ENCODE peak calls at places on chromosomes 7 and 10, in four cellular contexts. One of them, this sample, is unnamed.

GRCh38 chr10:131964298-131964697 is 17.4 kb downstream of the BNIP3 start:
- DNase-seq in GM12878: no peak
- DNase-seq in K562: no peak
- DNase-seq in HepG2: no peak
- DNase-seq in this sample: no peak

GRCh38 chr7:13077466-13077865 is 390.0 kb downstream of the ARL4A start:
- DNase-seq in HepG2: no peak
- DNase-seq in K562: no peak
- DNase-seq in GM12878: no peak
- DNase-seq in this sample: peak; percentile 41

GRCh38 chr7:104653870-104654401 is 325.5 kb downstream of the LHFPL3 start:
- DNase-seq in GM12878: no peak
- DNase-seq in HepG2: no peak
- DNase-seq in K562: no peak
- DNase-seq in this sample: no peak

GRCh38 chr7:15459018-15459621 is 102.7 kb downstream of the AGMO start:
- DNase-seq in GM12878: no peak
- DNase-seq in K562: no peak
- DNase-seq in HepG2: no peak
- DNase-seq in this sample: no peak

GRCh38 chr10:46018453-46019169 is 11.8 kb downstream of the NCOA4 start:
- DNase-seq in GM12878: no peak
- DNase-seq in K562: peak; percentile 43
- DNase-seq in HepG2: no peak
- DNase-seq in this sample: peak; percentile 86

GRCh38 chr10:78648256-78648860 is 420.4 kb upstream of the ZMIZ1 start:
- DNase-seq in K562: no peak
- DNase-seq in GM12878: no peak
- DNase-seq in HepG2: no peak
- DNase-seq in this sample: no peak

GRCh38 chr10:22598488-22598887 is 115.9 kb downstream of the PIP4K2A start:
- DNase-seq in HepG2: no peak
- DNase-seq in K562: peak; percentile 27
- DNase-seq in GM12878: no peak
- DNase-seq in this sample: no peak

GRCh38 chr7:27890205-27890849 is 150.4 kb downstream of the TAX1BP1 start:
- DNase-seq in GM12878: peak; percentile 67
- DNase-seq in HepG2: no peak
- DNase-seq in K562: no peak
- DNase-seq in this sample: no peak

GRCh38 chr10:28429573-28430216 is 103.2 kb upstream of the WAC start:
- DNase-seq in GM12878: no peak
- DNase-seq in K562: peak; percentile 12
- DNase-seq in HepG2: peak; percentile 59
- DNase-seq in this sample: no peak

GRCh38 chr7:124785994-124786393 is 20.4 kb upstream of the GPR37 start:
- DNase-seq in HepG2: no peak
- DNase-seq in K562: no peak
- DNase-seq in GM12878: no peak
- DNase-seq in this sample: no peak

GRCh38 chr7:151469281-151469680 is 29.3 kb upstream of the CRYGN start:
- DNase-seq in GM12878: no peak
- DNase-seq in K562: no peak
- DNase-seq in HepG2: no peak
- DNase-seq in this sample: no peak

GRCh38 chr7:26201261-26202018 is at the start of gene CBX3:
- DNase-seq in K562: peak; percentile 85
- DNase-seq in HepG2: peak; percentile 83
- DNase-seq in GM12878: peak; percentile 73
- DNase-seq in this sample: peak; percentile 69

GRCh38 chr10:118246340-118247247 is 95.5 kb downstream of the FAM204A start:
- DNase-seq in HepG2: no peak
- DNase-seq in GM12878: no peak
- DNase-seq in K562: no peak
- DNase-seq in this sample: no peak

GRCh38 chr10:27815846-27816245 is 70.2 kb upstream of the MKX start:
- DNase-seq in K562: no peak
- DNase-seq in GM12878: no peak
- DNase-seq in HepG2: no peak
- DNase-seq in this sample: no peak

GRCh38 chr7:22138886-22139285 is 193.2 kb upstream of the CDCA7L start:
- DNase-seq in GM12878: no peak
- DNase-seq in K562: no peak
- DNase-seq in HepG2: no peak
- DNase-seq in this sample: no peak

GRCh38 chr10:33743429-33743857 is 409.0 kb upstream of the NRP1 start:
- DNase-seq in HepG2: no peak
- DNase-seq in K562: no peak
- DNase-seq in GM12878: peak; percentile 19
- DNase-seq in this sample: no peak

GRCh38 chr10:70715853-70716795 is 43.8 kb downstream of the ADAMTS14 start:
- DNase-seq in GM12878: peak; percentile 9
- DNase-seq in HepG2: peak; percentile 19
- DNase-seq in K562: peak; percentile 92
- DNase-seq in this sample: peak; percentile 17

GRCh38 chr10:6144609-6145413 is 56.0 kb downstream of the RBM17 start:
- DNase-seq in HepG2: peak; percentile 25
- DNase-seq in GM12878: no peak
- DNase-seq in K562: peak; percentile 88
- DNase-seq in this sample: peak; percentile 84

GRCh38 chr10:20890009-20890408 is 7.1 kb downstream of the NEBL start:
- DNase-seq in GM12878: no peak
- DNase-seq in K562: no peak
- DNase-seq in HepG2: no peak
- DNase-seq in this sample: no peak

GRCh38 chr7:115933463-115933862 is 97.1 kb downstream of the TFEC start:
- DNase-seq in K562: no peak
- DNase-seq in HepG2: no peak
- DNase-seq in GM12878: no peak
- DNase-seq in this sample: no peak

GRCh38 chr7:93902777-93903423 is 3.5 kb upstream of the GNGT1 start:
- DNase-seq in K562: peak; percentile 51
- DNase-seq in GM12878: no peak
- DNase-seq in HepG2: peak; percentile 25
- DNase-seq in this sample: peak; percentile 83

GRCh38 chr10:100174699-100175677 is 10.8 kb downstream of the ERLIN1 start:
- DNase-seq in K562: no peak
- DNase-seq in HepG2: no peak
- DNase-seq in GM12878: peak; percentile 42
- DNase-seq in this sample: no peak

GRCh38 chr7:127485482-127485881 is 93.0 kb upstream of the ZNF800 start:
- DNase-seq in GM12878: no peak
- DNase-seq in K562: no peak
- DNase-seq in HepG2: no peak
- DNase-seq in this sample: no peak

GRCh38 chr7:31814187-31814586 is 127.2 kb downstream of the PPP1R17 start:
- DNase-seq in HepG2: peak; percentile 13
- DNase-seq in K562: no peak
- DNase-seq in GM12878: no peak
- DNase-seq in this sample: peak; percentile 54

GRCh38 chr10:126480648-126481047 is 92.4 kb upstream of the ADAM12 start:
- DNase-seq in HepG2: no peak
- DNase-seq in K562: no peak
- DNase-seq in GM12878: no peak
- DNase-seq in this sample: no peak

GRCh38 chr10:3554121-3554522 is 230.9 kb downstream of the KLF6 start:
- DNase-seq in GM12878: no peak
- DNase-seq in K562: no peak
- DNase-seq in HepG2: no peak
- DNase-seq in this sample: no peak

GRCh38 chr7:149495785-149496641 is 1.6 kb downstream of the ZNF746 start:
- DNase-seq in GM12878: no peak
- DNase-seq in HepG2: peak; percentile 54
- DNase-seq in K562: no peak
- DNase-seq in this sample: peak; percentile 69

GRCh38 chr10:26214004-26214403 is 2.6 kb upstream of the GAD2 start:
- DNase-seq in K562: no peak
- DNase-seq in GM12878: no peak
- DNase-seq in HepG2: no peak
- DNase-seq in this sample: no peak

GRCh38 chr10:34768261-34768971 is 46.7 kb downstream of the PARD3 start:
- DNase-seq in HepG2: no peak
- DNase-seq in GM12878: no peak
- DNase-seq in K562: no peak
- DNase-seq in this sample: no peak
- H3K9ac ChIP-seq in HepG2: no peak overlapping the region
- H3K9ac ChIP-seq in GM12878: no peak overlapping the region
- H3K9ac ChIP-seq in K562: no peak overlapping the region
- H3K9ac ChIP-seq in this sample: no peak overlapping the region

GRCh38 chr10:76299501-76299900 is 868.1 kb downstream of the LRMDA start:
- DNase-seq in K562: no peak
- DNase-seq in HepG2: no peak
- DNase-seq in GM12878: no peak
- DNase-seq in this sample: no peak

GRCh38 chr10:76301950-76302349 is 870.5 kb downstream of the LRMDA start:
- DNase-seq in K562: no peak
- DNase-seq in HepG2: peak; percentile 18
- DNase-seq in GM12878: no peak
- DNase-seq in this sample: no peak

GRCh38 chr10:76298329-76298728 is 866.9 kb downstream of the LRMDA start:
- DNase-seq in HepG2: no peak
- DNase-seq in K562: no peak
- DNase-seq in GM12878: no peak
- DNase-seq in this sample: no peak

GRCh38 chr10:76296885-76297775 is 865.7 kb downstream of the LRMDA start:
- DNase-seq in HepG2: no peak
- DNase-seq in GM12878: no peak
- DNase-seq in K562: no peak
- DNase-seq in this sample: no peak

DNA sequence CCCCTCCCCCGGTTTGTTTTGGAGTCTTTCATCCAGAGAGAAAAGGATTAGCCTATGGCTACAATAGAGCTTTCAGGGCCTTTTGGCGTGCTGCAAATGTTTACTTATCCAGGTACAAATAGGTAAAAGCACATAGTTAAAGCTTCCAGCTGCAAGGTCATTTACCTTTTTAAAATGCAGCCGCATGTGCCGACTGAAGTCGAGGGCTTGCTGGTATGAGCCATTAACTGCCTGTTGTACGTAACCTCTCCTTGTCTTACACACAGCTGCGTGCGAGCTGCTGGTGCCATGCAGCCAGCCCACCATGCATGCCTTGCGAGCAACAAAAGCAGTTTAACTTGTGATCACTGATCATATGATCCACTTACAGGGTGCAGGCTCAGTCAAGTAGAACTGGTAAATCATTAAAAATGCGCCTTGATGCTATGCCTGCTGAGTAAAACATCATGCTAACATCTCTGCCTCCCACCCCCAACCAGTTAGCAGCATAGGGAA is 866.4 kb downstream of the LRMDA start:
- DNase-seq in K562: no peak
- DNase-seq in HepG2: peak; percentile 77
- DNase-seq in GM12878: no peak
- DNase-seq in this sample: no peak
- TF ChIP-seq MYC in K562: no peak
- TF ChIP-seq MYC in HepG2: peak; percentile 53
- TF ChIP-seq MYC in GM12878: no peak
- TF ChIP-seq MYC in this sample: no peak

GRCh38 chr7:137934176-137934826 is 67.6 kb downstream of the CREB3L2 start:
- DNase-seq in K562: no peak
- DNase-seq in GM12878: no peak
- DNase-seq in HepG2: no peak
- DNase-seq in this sample: no peak

GRCh38 chr7:137931823-137932222 is 70.1 kb downstream of the CREB3L2 start:
- DNase-seq in GM12878: no peak
- DNase-seq in HepG2: peak; percentile 59
- DNase-seq in K562: no peak
- DNase-seq in this sample: no peak

GRCh38 chr7:137933270-137934017 is 68.4 kb downstream of the CREB3L2 start:
- DNase-seq in HepG2: no peak
- DNase-seq in GM12878: no peak
- DNase-seq in K562: peak; percentile 61
- DNase-seq in this sample: peak; percentile 43

GRCh38 chr7:137930616-137931015 is 71.3 kb downstream of the CREB3L2 start:
- DNase-seq in K562: no peak
- DNase-seq in GM12878: no peak
- DNase-seq in HepG2: no peak
- DNase-seq in this sample: peak; percentile 63

GRCh38 chr7:137932881-137933269 is 69.0 kb downstream of the CREB3L2 start:
- DNase-seq in GM12878: no peak
- DNase-seq in HepG2: no peak
- DNase-seq in K562: no peak
- DNase-seq in this sample: peak; percentile 61
- H3K4me1 ChIP-seq in GM12878: peaks cover 35% of the 10 kb centered on the region
- H3K4me1 ChIP-seq in HepG2: peaks cover 81% of the 10 kb centered on the region
- H3K4me1 ChIP-seq in K562: peaks cover 57% of the 10 kb centered on the region
- H3K4me1 ChIP-seq in this sample: peaks cover 37% of the 10 kb centered on the region

GRCh38 chr7:42337225-42337905 is 100.4 kb upstream of the GLI3 start:
- DNase-seq in K562: no peak
- DNase-seq in HepG2: no peak
- DNase-seq in GM12878: no peak
- DNase-seq in this sample: no peak

GRCh38 chr7:42342381-42342780 is 105.4 kb upstream of the GLI3 start:
- DNase-seq in K562: no peak
- DNase-seq in GM12878: no peak
- DNase-seq in HepG2: no peak
- DNase-seq in this sample: no peak

GRCh38 chr7:42344168-42344755 is 107.3 kb upstream of the GLI3 start:
- DNase-seq in HepG2: no peak
- DNase-seq in K562: no peak
- DNase-seq in GM12878: no peak
- DNase-seq in this sample: no peak

GRCh38 chr7:42340462-42340861 is 103.5 kb upstream of the GLI3 start:
- DNase-seq in GM12878: no peak
- DNase-seq in HepG2: no peak
- DNase-seq in K562: no peak
- DNase-seq in this sample: no peak

DNA sequence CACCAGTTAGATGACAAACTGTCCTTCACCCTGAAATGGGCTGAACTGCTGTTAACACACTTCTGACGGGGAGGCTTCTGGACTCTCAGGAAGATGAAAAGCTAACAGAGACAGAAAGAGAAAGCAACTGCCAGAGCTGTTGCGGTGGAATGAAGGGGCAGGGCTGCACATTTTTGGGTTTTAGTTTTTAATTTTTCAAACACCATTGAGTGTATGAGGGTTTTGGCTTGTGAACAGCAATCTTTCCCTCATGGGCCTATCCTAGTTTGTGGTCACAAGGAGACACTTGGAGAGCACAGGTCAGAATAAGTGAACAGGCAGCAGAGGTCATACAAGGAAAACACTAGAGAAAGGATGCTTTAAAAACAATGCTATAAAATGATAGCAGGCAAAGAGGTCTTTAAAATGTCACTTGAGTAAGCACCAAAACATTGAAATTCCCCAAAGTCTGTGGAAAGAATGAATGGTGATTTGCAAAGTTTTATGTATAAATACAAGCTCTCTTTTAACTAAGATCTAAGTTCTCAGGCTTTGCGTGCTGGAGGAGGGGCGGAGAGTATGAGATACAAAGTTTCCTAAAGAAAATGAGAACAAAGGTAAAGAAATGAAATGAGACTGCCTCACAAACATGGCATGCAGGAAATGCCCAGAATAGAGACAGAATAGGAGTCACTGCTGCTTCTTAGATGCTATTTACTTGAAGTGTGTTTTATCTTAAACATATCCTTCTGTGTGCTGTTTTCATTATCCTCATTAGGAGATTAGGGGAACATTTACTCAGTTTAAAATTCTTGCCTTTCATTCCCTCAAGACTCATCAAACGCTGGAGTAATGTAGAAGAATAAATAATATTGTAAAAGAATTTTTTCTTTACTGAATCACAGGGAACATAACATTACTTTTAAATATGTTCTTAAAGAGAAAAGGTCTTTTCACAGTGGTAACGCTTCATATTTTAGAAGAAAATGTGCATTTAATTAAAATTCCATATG is 101.5 kb upstream of the GLI3 start:
- DNase-seq in K562: no peak
- DNase-seq in HepG2: no peak
- DNase-seq in GM12878: no peak
- DNase-seq in this sample: no peak
- H3K9ac ChIP-seq in K562: no peak overlapping the region
- H3K9ac ChIP-seq in HepG2: no peak overlapping the region
- H3K9ac ChIP-seq in GM12878: no peak overlapping the region
- H3K9ac ChIP-seq in this sample: no peak overlapping the region